ENCODE peak calls at places on chromosomes 3 and 15, in five cellular contexts. G is bronchial epithelial cell, S is heart right ventricle, W is HFF-Myc, B is adrenal gland. Y is an unnamed sample.

GRCh38 chr3:132872711-132873110 is 150.5 kb upstream of the NPHP3 start:
- DNase-seq in B (no peak), W (no peak), S (no peak), G (no peak), Y (no peak)

GRCh38 chr3:184717608-184717995 is 5.7 kb upstream of the MAGEF1 start:
- DNase-seq in W (no peak), B (no peak), S (no peak), G (no peak), Y (no peak)

GRCh38 chr15:80891006-80891405 is 98.6 kb downstream of the MESD start:
- DNase-seq in S (no peak), G (no peak), B (no peak), W (no peak), Y (no peak)

GRCh38 chr15:29864501-29864900 is 42.2 kb upstream of the TJP1 start:
- DNase-seq in W (no peak), S (no peak), B (no peak), G (no peak), Y (no peak)

GRCh38 chr15:101064795-101065569 is 145.8 kb downstream of the LRRK1 start:
- DNase-seq in S (no peak), B (no peak), W (no peak), G (no peak), Y (no peak)

GRCh38 chr15:39687965-39688364 is 94.7 kb downstream of the FSIP1 start:
- DNase-seq in B (no peak), W (no peak), S (no peak), G (no peak), Y (no peak)

GRCh38 chr15:66883322-66883911 is 181.4 kb downstream of the SMAD6 start:
- DNase-seq in W (peak), S (peak), G (peak), B (peak), Y (peak)

GRCh38 chr3:120763601-120764000 is 21.1 kb downstream of the GTF2E1 start:
- DNase-seq in W (no peak), B (no peak), S (no peak), G (no peak), Y (no peak)

GRCh38 chr3:52473031-52473430 is 17.6 kb downstream of the NISCH start:
- DNase-seq in G (no peak), W (no peak), S (peak), B (peak), Y (no peak)

GRCh38 chr15:64979252-64979710 is 10.4 kb downstream of the SPG21 start:
- DNase-seq in G (no peak), S (no peak), B (no peak), W (no peak), Y (peak)

GRCh38 chr3:17747184-17747889 is 4.9 kb upstream of the TBC1D5 start:
- DNase-seq in G (no peak), S (no peak), W (no peak), B (no peak), Y (no peak)

GRCh38 chr3:21464745-21465144 is 286.3 kb downstream of the ZNF385D start:
- DNase-seq in G (no peak), B (no peak), S (no peak), W (no peak), Y (no peak)

GRCh38 chr3:102536479-102536878 is 101.7 kb downstream of the ZPLD1 start:
- DNase-seq in B (no peak), S (no peak), G (peak), W (peak), Y (no peak)

GRCh38 chr3:123158899-123159390 is 42.8 kb upstream of the SEC22A start:
- DNase-seq in B (no peak), G (no peak), W (no peak), S (no peak), Y (no peak)

GRCh38 chr15:40282144-40282869 is 557 bp downstream of the ANKRD63 start:
- DNase-seq in W (no peak), B (no peak), G (no peak), S (peak), Y (no peak)

GRCh38 chr15:81523867-81524266 is 149.9 kb upstream of the TMC3 start:
- DNase-seq in S (no peak), B (no peak), W (no peak), G (no peak), Y (no peak)

GRCh38 chr15:58332676-58333400 is 99.0 kb upstream of the LIPC start:
- DNase-seq in W (peak), G (peak), B (no peak), S (no peak), Y (no peak)

GRCh38 chr3:174330303-174330702 is 528.8 kb upstream of the NAALADL2 start:
- DNase-seq in B (no peak), W (peak), G (peak), S (no peak), Y (no peak)

GRCh38 chr3:146152841-146153240 is 8.1 kb downstream of the PLOD2 start:
- DNase-seq in G (no peak), B (no peak), S (no peak), W (no peak), Y (no peak)

GRCh38 chr3:146145642-146146041 is 15.3 kb downstream of the PLOD2 start:
- DNase-seq in S (no peak), G (no peak), B (no peak), W (no peak), Y (no peak)

GRCh38 chr3:146153429-146153828 is 7.6 kb downstream of the PLOD2 start:
- DNase-seq in W (no peak), B (no peak), S (no peak), G (no peak), Y (no peak)

GRCh38 chr3:146142757-146143156 is 18.2 kb downstream of the PLOD2 start:
- DNase-seq in G (no peak), S (no peak), B (peak), W (no peak), Y (peak)

GRCh38 chr3:146148468-146148931 is 12.5 kb downstream of the PLOD2 start:
- DNase-seq in S (no peak), G (no peak), B (no peak), W (no peak), Y (no peak)
- TF ChIP-seq CTCF in S (peak), G (no peak), B (no peak), W (peak), Y (peak)

GRCh38 chr15:68129072-68129471 is 75.0 kb downstream of the PIAS1 start:
- DNase-seq in G (no peak), W (no peak), S (no peak), B (no peak), Y (no peak)

GRCh38 chr15:68126415-68126814 is 72.3 kb downstream of the PIAS1 start:
- DNase-seq in G (peak), B (peak), W (no peak), S (peak), Y (no peak)

GRCh38 chr15:68124700-68125099 is 70.6 kb downstream of the PIAS1 start:
- DNase-seq in W (no peak), S (no peak), G (no peak), B (no peak), Y (no peak)
- H3K4me3 ChIP-seq in W (no peak), S (no peak), G (no peak), B (no peak), Y (no peak)

GRCh38 chr3:33440328-33440577 is at the start of gene UBP1:
- DNase-seq in B (no peak), W (no peak), G (no peak), S (peak), Y (no peak)

GRCh38 chr3:33438871-33439270 is 1.3 kb downstream of the UBP1 start:
- DNase-seq in G (peak), S (no peak), W (no peak), B (no peak), Y (no peak)

GRCh38 chr3:33440578-33441321 is 545 bp upstream of the UBP1 start:
- DNase-seq in S (peak), B (peak), W (peak), G (peak), Y (peak)

GRCh38 chr3:33438284-33438668 is 1.9 kb downstream of the UBP1 start:
- DNase-seq in W (no peak), S (no peak), G (peak), B (no peak), Y (no peak)

DNA sequence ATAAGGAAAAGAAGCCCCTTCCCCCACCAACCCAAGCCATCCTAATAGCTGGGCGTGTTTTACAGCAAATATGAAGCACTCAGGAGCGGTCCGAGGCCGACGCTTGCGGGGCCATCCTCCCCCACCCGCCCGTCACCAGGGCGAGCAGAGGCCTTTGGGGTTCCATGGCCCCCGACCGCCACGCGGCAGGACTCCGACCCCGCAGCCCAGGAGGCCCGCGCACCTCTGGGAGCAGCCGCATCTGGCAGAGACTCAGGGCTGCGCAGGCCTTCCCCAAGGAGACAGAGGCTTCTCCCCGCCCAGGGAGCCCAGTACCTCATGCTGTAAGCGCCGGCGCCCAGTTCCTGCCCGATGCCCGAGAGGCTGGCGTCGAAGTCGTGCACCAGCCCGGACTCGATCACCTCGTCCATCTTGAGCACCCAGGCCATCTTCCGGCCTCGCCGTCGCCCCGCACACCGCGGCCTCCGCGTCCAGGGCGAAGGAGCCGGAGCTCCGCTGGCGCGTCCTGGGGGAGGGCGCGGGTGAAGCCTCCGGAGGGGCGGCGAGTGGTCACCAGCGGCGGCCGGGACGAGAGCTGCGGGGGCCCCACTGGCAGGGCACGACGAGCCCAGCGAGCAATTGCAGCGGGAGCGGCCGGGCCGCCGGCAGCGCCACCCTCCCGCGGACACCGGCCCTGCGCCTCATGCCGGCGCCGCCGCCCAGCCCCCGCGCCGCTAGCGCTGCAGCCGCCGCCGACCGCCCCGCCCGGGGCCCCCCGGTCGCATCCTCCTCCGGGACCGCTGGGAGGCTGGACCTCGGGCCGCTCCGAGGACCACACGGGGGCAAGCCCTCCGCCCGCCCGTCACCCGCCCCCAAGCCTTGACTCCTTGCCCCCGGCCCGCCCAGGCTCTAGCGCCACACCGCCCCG is 531 bp downstream of the UBP1 start:
- DNase-seq in W (no peak), G (peak), B (peak), S (peak), Y (no peak)
- TF ChIP-seq CTCF in W (no peak), G (no peak), B (peak), S (peak), Y (peak)

DNA sequence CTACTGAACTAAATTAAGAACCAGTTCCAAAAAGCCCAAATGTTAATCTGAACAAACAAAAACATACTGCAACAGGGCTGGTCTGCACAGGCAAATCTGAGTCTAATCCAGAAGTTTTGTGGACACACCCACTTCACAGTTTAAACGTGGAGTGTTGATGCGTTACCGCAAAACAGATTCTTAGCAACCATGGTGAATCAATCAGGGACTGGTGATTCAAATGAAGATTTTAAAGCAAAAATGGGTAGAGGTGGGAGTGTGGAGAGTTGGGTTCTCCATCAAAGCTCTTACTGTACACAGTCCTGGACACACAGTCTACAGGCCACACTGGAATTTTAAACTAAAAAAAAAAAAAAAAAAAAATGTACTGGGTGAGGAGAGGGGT is 5.2 kb downstream of the ANXA2 start:
- DNase-seq in W (no peak), S (no peak), G (peak), B (no peak), Y (no peak)
- H3K4me3 ChIP-seq in W (peak), S (no peak), G (peak), B (no peak), Y (peak)

GRCh38 chr3:32383136-32383711 is 8.4 kb upstream of the CMTM7 start:
- DNase-seq in G (no peak), W (no peak), S (no peak), B (no peak), Y (no peak)

GRCh38 chr3:32387512-32387911 is 4.1 kb upstream of the CMTM7 start:
- DNase-seq in W (no peak), G (no peak), B (no peak), S (no peak), Y (no peak)

GRCh38 chr3:32380097-32380496 is 11.6 kb upstream of the CMTM7 start:
- DNase-seq in S (no peak), B (no peak), G (no peak), W (no peak), Y (no peak)

GRCh38 chr3:32381922-32382321 is 9.7 kb upstream of the CMTM7 start:
- DNase-seq in G (no peak), S (no peak), W (no peak), B (no peak), Y (no peak)

DNA sequence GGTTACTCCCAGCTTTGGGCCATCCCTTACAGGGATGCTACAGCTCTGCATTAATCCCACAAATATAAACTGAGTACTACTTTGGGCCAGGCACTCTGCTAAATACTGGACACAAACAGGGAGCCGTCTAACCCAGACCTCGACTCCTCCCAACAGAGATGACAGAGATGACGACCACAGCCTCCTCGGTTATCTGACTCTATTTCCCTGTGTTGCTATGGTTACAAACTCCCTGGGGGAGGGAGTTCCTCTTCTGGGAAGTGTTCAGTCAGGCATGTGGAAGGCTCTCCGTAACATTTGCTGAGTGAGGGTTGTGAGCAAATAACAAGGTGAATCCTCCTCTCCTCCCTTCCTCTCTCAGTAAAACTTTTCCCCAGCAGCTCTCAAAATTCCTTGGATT is 6.7 kb upstream of the CMTM7 start:
- DNase-seq in W (no peak), B (no peak), S (no peak), G (no peak), Y (no peak)
- TF ChIP-seq CTCF in W (no peak), B (no peak), S (no peak), G (no peak), Y (no peak)

Y was measured in retinal pigment epithelial cell.